ENCODE peak calls at places on chromosomes 6 and 20, in six cellular contexts. I, J, P, F, H and S are unnamed samples.
A peak's percentile ranks its signal among the peaks of the same experiment; 100 is the strongest.

GRCh38 chr20:20835897-20836296 is 123.5 kb upstream of the RALGAPA2 start:
- DNase-seq in P (no peak), H (no peak), I (no peak), F (no peak), J (no peak), S (no peak)

GRCh38 chr20:3045042-3045815 is 623 bp upstream of the MRPS26 start:
- DNase-seq in P (peak; percentile 77), F (peak; percentile 91), J (peak; percentile 82), I (no peak), H (no peak), S (no peak)

GRCh38 chr20:1183153-1183552 is 1.6 kb downstream of the TMEM74B start:
- DNase-seq in P (no peak), J (no peak), H (no peak), I (no peak), F (no peak), S (no peak)

GRCh38 chr6:141675957-141676356 is 456.8 kb upstream of the GJE1 start:
- DNase-seq in H (no peak), J (no peak), I (peak; percentile 18), F (no peak), P (no peak), S (peak; percentile 26)

GRCh38 chr6:39950125-39950720 is 16.0 kb upstream of the MOCS1 start:
- DNase-seq in P (no peak), H (no peak), J (no peak), I (no peak), F (no peak), S (no peak)

GRCh38 chr6:25450469-25451198 is 171.5 kb downstream of the CARMIL1 start:
- DNase-seq in I (no peak), H (no peak), F (no peak), P (no peak), J (no peak), S (no peak)

GRCh38 chr6:3884007-3884745 is 35.0 kb downstream of the FAM50B start:
- DNase-seq in F (no peak), H (no peak), I (no peak), J (no peak), P (no peak), S (peak; percentile 93)

GRCh38 chr6:139790527-139790926 is 416.1 kb upstream of the CITED2 start:
- DNase-seq in P (no peak), F (no peak), J (no peak), H (no peak), I (no peak), S (no peak)

GRCh38 chr20:57699395-57699794 is 10.4 kb downstream of the PMEPA1 start:
- DNase-seq in F (no peak), J (no peak), I (no peak), H (no peak), P (no peak), S (no peak)

GRCh38 chr6:56659721-56660373 is 17.2 kb upstream of the DST start:
- DNase-seq in P (no peak), I (no peak), H (no peak), J (no peak), F (no peak), S (no peak)

DNA sequence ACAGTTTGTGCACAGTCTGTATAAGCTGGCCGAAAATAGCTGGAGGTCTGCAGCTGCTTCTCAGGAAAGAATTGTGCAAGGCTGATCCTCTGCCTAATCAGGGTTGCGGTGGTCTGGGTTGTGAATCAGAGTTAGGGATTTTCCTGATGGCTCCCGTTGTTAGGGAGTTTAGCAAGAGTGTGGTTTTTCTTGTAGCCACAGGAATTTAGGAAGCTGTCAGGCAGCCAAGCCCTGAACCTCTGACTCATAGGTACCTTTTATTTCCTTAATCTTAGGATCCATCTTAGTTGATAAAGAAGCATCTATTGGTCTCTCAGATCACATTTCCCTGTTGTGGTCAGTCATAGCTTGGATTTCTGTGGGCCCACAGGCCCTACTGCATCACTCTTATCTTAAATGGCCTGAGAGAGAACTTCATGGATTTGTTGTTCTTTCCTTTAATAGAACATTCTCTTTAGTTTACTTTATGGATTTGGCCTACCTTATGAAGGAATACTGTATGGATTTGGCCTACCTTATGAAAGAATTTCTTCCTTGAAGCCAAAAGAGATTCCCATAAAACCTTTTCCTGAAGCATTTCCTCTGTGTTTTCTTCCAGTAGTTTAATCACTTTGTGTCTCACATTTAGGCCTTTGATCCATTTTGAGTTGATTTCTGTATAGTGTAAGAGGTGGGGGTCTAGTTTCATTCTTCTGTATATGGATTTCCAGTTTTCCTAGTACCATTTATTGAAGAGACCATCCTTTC is 10.3 kb downstream of the KIF25 start:
- DNase-seq in H (peak; percentile 81), I (peak; percentile 83), P (peak; percentile 59), J (no peak), F (no peak), S (peak; percentile 60)
- TF ChIP-seq POLR2AphosphoS5 in H (no peak), I (no peak), P (peak; percentile 32), J (no peak), F (peak; percentile 21), S (peak; percentile 68)

DNA sequence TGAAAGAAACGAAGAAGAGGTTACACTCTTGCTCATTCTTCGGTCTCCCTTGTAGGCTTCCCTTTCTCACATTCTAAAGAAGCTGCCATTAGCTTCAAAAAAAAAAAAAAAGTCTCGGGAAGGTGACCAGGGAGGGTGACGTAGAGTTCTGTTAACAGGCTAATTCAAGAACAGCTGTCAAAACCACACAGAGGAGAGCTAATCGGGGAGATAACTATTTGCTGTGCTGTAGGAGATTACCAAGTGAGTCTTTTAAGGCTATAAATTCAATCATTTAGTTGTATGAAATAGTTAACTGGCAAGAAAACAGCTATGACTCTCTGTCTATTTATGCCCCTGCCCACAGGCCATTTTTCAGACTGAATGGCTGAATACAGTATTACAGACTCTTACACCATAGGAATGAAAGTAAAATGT is 256.8 kb downstream of the SYNE1 start:
- DNase-seq in H (no peak), I (no peak), P (no peak), F (no peak), J (no peak), S (peak; percentile 85)
- TF ChIP-seq POLR2AphosphoS5 in H (no peak), I (no peak), P (peak; percentile 9), F (no peak), J (no peak), S (no peak)

GRCh38 chr6:87658516-87658915 is 43.5 kb downstream of the AKIRIN2 start:
- DNase-seq in P (no peak), F (no peak), I (no peak), J (no peak), H (no peak), S (no peak)
- TF ChIP-seq POLR2AphosphoS5 in P (no peak), F (no peak), I (no peak), J (no peak), H (no peak), S (no peak)

GRCh38 chr20:40506567-40506966 is 182.5 kb downstream of the MAFB start:
- DNase-seq in F (peak; percentile 100), P (peak; percentile 66), I (peak; percentile 78), J (no peak), H (peak; percentile 20), S (peak; percentile 34)
- TF ChIP-seq POLR2AphosphoS5 in F (peak; percentile 95), P (peak; percentile 49), I (peak; percentile 35), J (no peak), H (no peak), S (no peak)

DNA sequence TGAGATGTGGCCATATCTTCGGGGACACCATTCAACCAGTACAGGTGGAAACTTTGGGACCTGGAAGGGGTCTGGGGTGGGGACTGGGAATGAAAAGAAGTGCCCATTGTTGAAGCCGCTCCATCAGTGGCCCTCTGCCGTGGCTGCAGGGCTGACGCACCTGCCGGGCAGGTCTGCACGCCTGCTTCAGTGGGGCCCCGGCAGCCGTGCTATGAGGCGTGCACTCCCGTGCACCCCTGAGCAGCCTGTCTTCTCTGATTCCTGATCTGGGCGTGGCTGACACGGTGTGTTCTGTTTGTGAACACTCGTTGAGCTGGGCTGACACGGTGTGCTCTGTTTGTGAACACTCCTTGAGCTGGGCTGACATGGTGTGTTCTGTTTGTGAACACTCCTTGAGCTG is 155.9 kb downstream of the TAF4 start:
- DNase-seq in J (no peak), H (no peak), F (no peak), I (no peak), P (no peak), S (no peak)
- TF ChIP-seq POLR2AphosphoS5 in J (no peak), H (no peak), F (no peak), I (no peak), P (no peak), S (no peak)

DNA sequence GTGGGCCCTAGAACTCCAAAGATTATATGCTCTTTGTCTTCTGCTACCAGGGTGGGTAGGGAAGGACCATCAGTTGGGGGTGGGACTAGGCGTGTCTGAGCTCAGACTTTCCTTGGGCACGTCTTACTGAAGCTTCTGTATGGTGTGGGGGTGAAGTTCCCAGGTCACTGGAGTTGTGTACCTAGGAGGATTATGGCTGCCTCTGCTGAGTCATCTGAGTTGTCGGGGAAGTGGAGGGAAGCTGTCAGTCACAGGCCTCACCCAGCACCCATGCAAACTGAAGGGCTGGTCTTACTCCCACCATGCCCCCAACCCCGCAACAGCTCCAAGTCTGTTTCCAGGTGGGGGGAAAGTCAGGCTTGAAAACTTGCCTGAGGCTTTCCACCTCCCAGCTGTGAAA is 90.1 kb downstream of the LPA start:
- DNase-seq in I (no peak), P (no peak), H (no peak), F (no peak), J (no peak), S (no peak)
- TF ChIP-seq POLR2AphosphoS5 in I (no peak), P (no peak), H (no peak), F (no peak), J (no peak), S (no peak)